ENCODE peak calls at places on chromosomes 13 and 19, in nine cellular contexts. G, M, Z, X, A, N, Y, C and W are unnamed samples.

GRCh38 chr13:103288114-103288513 is 221.9 kb upstream of the SLC10A2 start:
- DNase-seq in G (no peak), M (no peak), Z (no peak), X (no peak), A (no peak), N (no peak), Y (no peak), C (no peak), W (no peak)

GRCh38 chr13:53439439-53440225 is 411.0 kb downstream of the OLFM4 start:
- DNase-seq in G (no peak), M (no peak), Z (no peak), X (no peak), A (no peak), N (no peak), Y (no peak), C (no peak), W (no peak)

GRCh38 chr19:11169896-11170678 is 14.5 kb upstream of the SPC24 start:
- DNase-seq in G (no peak), M (no peak), Z (no peak), X (no peak), A (peak; percentile 29), N (no peak), Y (no peak), C (no peak), W (peak; percentile 56)

GRCh38 chr13:26784704-26785639 is 24.4 kb upstream of the GPR12 start:
- DNase-seq in G (no peak), M (peak; percentile 50), Z (no peak), X (no peak), A (no peak), N (no peak), Y (no peak), C (no peak), W (no peak)

GRCh38 chr13:36133950-36134349 is 2.8 kb upstream of the DCLK1 start:
- DNase-seq in G (no peak), M (no peak), Z (no peak), X (no peak), A (no peak), N (no peak), Y (no peak), C (no peak), W (no peak)

GRCh38 chr13:29279859-29280258 is 315.6 kb downstream of the SLC7A1 start:
- DNase-seq in G (no peak), M (no peak), Z (no peak), X (no peak), A (no peak), N (no peak), Y (no peak), C (no peak), W (no peak)

GRCh38 chr13:35936579-35936978 is 194.6 kb downstream of the DCLK1 start:
- DNase-seq in G (no peak), M (no peak), Z (no peak), X (no peak), A (no peak), N (no peak), Y (no peak), C (no peak), W (no peak)

GRCh38 chr13:37905736-37906135 is 36.2 kb upstream of the TRPC4 start:
- DNase-seq in G (no peak), M (no peak), Z (no peak), X (no peak), A (no peak), N (no peak), Y (no peak), C (peak; percentile 39), W (no peak)

GRCh38 chr13:97977376-97977705 is 23.9 kb downstream of the IPO5 start:
- DNase-seq in G (no peak), M (no peak), Z (no peak), X (no peak), A (no peak), N (no peak), Y (no peak), C (no peak), W (peak; percentile 30)

GRCh38 chr13:98707309-98707999 is 45.0 kb downstream of the SLC15A1 start:
- DNase-seq in G (no peak), M (no peak), Z (no peak), X (no peak), A (no peak), N (no peak), Y (no peak), C (no peak), W (no peak)

GRCh38 chr19:2557093-2557440 is 81.1 kb downstream of the GADD45B start:
- DNase-seq in G (no peak), M (no peak), Z (no peak), X (no peak), A (no peak), N (no peak), Y (no peak), C (no peak), W (no peak)

GRCh38 chr13:112958127-112958989 is 10.7 kb upstream of the MCF2L start:
- DNase-seq in G (no peak), M (no peak), Z (no peak), X (no peak), A (no peak), N (no peak), Y (no peak), C (no peak), W (no peak)

GRCh38 chr19:11737964-11738745 is 591 bp downstream of the ZNF823 start:
- DNase-seq in G (peak; percentile 18), M (peak; percentile 46), Z (no peak), X (peak; percentile 53), A (peak; percentile 12), N (peak; percentile 23), Y (no peak), C (peak; percentile 2), W (peak; percentile 55)

GRCh38 chr19:18775586-18776287 is 15.4 kb downstream of the COMP start:
- DNase-seq in G (no peak), M (no peak), Z (no peak), X (no peak), A (peak; percentile 71), N (no peak), Y (no peak), C (peak; percentile 32), W (peak; percentile 73)

GRCh38 chr13:101332583-101332982 is 83.7 kb downstream of the NALCN start:
- DNase-seq in G (no peak), M (no peak), Z (no peak), X (no peak), A (no peak), N (no peak), Y (no peak), C (no peak), W (no peak)

GRCh38 chr13:47481521-47481920 is 519.6 kb downstream of the SUCLA2 start:
- DNase-seq in G (no peak), M (no peak), Z (no peak), X (no peak), A (peak; percentile 23), N (no peak), Y (no peak), C (peak; percentile 27), W (no peak)

GRCh38 chr19:7101498-7102253 is 32.2 kb downstream of the ZNF557 start:
- DNase-seq in G (no peak), M (no peak), Z (no peak), X (no peak), A (no peak), N (no peak), Y (no peak), C (no peak), W (no peak)

GRCh38 chr13:45121421-45121820 is 1.1 kb downstream of the GTF2F2 start:
- DNase-seq in G (no peak), M (no peak), Z (no peak), X (no peak), A (peak; percentile 53), N (no peak), Y (no peak), C (peak; percentile 38), W (peak; percentile 27)
- TF ChIP-seq CTCF in G (no peak), M (no peak), Z (peak; percentile 26), X (no peak), A (peak; percentile 31), N (no peak), Y (peak; percentile 44), C (peak; percentile 18), W (no peak)

DNA sequence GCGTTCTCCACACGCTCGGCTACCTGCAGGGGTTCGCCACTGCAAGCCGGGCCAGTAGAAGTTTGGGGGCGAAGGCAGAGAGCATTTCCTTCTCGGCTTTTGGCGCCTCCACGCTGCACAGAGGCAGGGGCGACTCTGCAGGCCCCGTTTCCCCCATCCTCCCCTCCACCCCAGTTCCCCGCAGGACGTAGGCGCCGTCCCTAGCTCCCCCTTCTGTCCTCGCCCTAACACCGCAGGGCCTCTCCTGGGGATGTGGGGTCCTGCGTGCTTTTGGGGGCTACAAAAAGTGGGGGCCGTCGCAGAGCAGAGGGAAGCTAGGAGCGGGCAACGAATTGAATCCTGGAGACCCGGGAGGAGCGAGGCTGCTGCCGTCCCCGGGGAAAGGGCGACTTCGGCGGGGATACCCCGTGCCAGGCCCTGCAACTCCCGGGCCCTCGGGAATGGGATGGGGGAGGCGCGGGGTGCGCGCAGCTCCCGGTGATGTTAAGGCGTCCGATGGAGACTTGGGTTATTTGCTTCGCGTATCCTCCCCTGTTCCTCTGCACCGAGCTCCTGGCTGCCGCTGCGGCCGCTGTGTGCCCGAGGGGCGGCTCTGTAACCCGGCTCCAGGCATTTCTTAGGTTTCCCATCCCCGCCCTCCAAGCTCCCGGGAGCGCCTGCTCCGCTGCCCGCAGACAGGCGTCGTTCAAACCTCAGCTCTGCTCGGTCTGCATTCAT is 255.9 kb upstream of the SOX21 start:
- DNase-seq in G (no peak), M (no peak), Z (no peak), X (peak; percentile 68), A (no peak), N (no peak), Y (no peak), C (peak; percentile 35), W (no peak)
- TF ChIP-seq CTCF in G (no peak), M (no peak), Z (no peak), X (no peak), A (no peak), N (no peak), Y (peak; percentile 7), C (peak; percentile 31), W (no peak)

GRCh38 chr13:20482818-20483217 is 42.8 kb downstream of the CRYL1 start:
- DNase-seq in G (no peak), M (no peak), Z (no peak), X (no peak), A (no peak), N (no peak), Y (no peak), C (no peak), W (no peak)
- TF ChIP-seq CTCF in G (no peak), M (no peak), Z (no peak), X (no peak), A (no peak), N (no peak), Y (no peak), C (no peak), W (no peak)

GRCh38 chr13:100195568-100195967 is 106.7 kb downstream of the PCCA start:
- DNase-seq in G (no peak), M (no peak), Z (no peak), X (no peak), A (no peak), N (no peak), Y (no peak), C (no peak), W (no peak)

GRCh38 chr13:100196380-100196779 is 107.5 kb downstream of the PCCA start:
- DNase-seq in G (no peak), M (no peak), Z (no peak), X (no peak), A (no peak), N (no peak), Y (no peak), C (no peak), W (no peak)

GRCh38 chr13:100197591-100198365 is 108.9 kb downstream of the PCCA start:
- DNase-seq in G (no peak), M (no peak), Z (no peak), X (no peak), A (no peak), N (no peak), Y (no peak), C (no peak), W (peak; percentile 64)

GRCh38 chr13:100197116-100197515 is 108.2 kb downstream of the PCCA start:
- DNase-seq in G (no peak), M (no peak), Z (no peak), X (no peak), A (no peak), N (no peak), Y (no peak), C (no peak), W (no peak)
- TF ChIP-seq CTCF in G (no peak), M (no peak), Z (no peak), X (no peak), A (no peak), N (no peak), Y (no peak), C (no peak), W (no peak)